ENCODE peak calls at places on chromosomes 6 and 20, in seven cellular contexts. L is lower lobe of right lung, R is cardiac muscle cell, S is neural progenitor cell, V is DND-41, X is lung, E is testis. Y is an unnamed sample.
A peak's percentile ranks its signal among the peaks of the same experiment; 100 is the strongest.

GRCh38 chr20:19431906-19432305 is 219.5 kb downstream of the SLC24A3 start:
- DNase-seq in E (no peak), R (no peak), X (no peak), L (no peak), V (no peak), S (no peak), Y (no peak)

GRCh38 chr6:16854986-16855385 is 93.7 kb upstream of the ATXN1 start:
- DNase-seq in X (no peak), V (no peak), S (no peak), L (no peak), E (no peak), R (no peak), Y (no peak)

GRCh38 chr6:143027058-143027457 is 33.6 kb upstream of the AIG1 start:
- DNase-seq in X (no peak), V (peak; percentile 53), R (peak; percentile 57), L (peak; percentile 48), E (peak; percentile 34), S (peak; percentile 63), Y (no peak)

GRCh38 chr6:80183019-80183418 is 76.5 kb downstream of the BCKDHB start:
- DNase-seq in S (no peak), E (no peak), L (no peak), R (no peak), V (no peak), X (no peak), Y (no peak)

GRCh38 chr6:162271922-162272321 is 455.6 kb downstream of the PRKN start:
- DNase-seq in X (no peak), S (peak; percentile 25), L (no peak), V (no peak), R (peak; percentile 27), E (no peak), Y (no peak)

GRCh38 chr20:25296094-25297093 is 48.5 kb downstream of the PYGB start:
- DNase-seq in X (no peak), V (peak; percentile 60), E (peak; percentile 40), L (no peak), S (peak; percentile 34), R (peak; percentile 40), Y (no peak)

GRCh38 chr6:85078071-85078470 is 313.7 kb upstream of the TBX18 start:
- DNase-seq in X (no peak), L (no peak), R (no peak), E (no peak), S (no peak), V (no peak), Y (no peak)

GRCh38 chr20:60249436-60249835 is 291.2 kb downstream of the CDH26 start:
- DNase-seq in R (no peak), V (peak; percentile 4), X (no peak), S (no peak), E (no peak), L (no peak), Y (no peak)

GRCh38 chr6:81049425-81050042 is 702.9 kb downstream of the TENT5A start:
- DNase-seq in S (no peak), L (no peak), E (no peak), V (no peak), X (no peak), R (no peak), Y (no peak)

GRCh38 chr6:28940859-28941680 is 17.3 kb upstream of the TRIM27 start:
- DNase-seq in R (peak; percentile 78), L (peak; percentile 64), E (peak; percentile 89), S (peak; percentile 89), V (no peak), X (peak; percentile 63), Y (no peak)

GRCh38 chr6:40393641-40394040 is 193.5 kb downstream of the LRFN2 start:
- DNase-seq in E (no peak), X (no peak), R (no peak), V (no peak), L (no peak), S (no peak), Y (no peak)

DNA sequence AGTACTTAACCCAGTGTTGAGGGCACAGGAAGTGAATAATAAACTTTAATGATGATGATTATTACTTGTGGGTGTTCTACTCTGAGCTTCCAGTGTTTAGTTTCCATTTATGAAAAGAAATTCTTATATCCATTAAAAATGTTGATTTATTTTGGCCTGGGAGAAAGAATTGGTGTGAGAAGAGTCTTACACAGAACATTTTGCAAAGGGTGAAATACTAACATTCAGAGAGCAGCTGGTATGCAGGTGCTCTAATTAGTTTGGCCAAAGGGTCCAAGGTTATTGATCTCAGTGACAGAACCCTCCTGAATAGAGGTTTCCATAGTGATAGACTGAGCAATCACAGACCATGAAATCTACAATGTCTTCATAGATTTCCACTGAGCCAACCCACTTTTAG is 4.4 kb downstream of the OSER1 start:
- DNase-seq in R (no peak), V (no peak), L (no peak), X (no peak), E (no peak), S (no peak), Y (no peak)
- H3K36me3 ChIP-seq in R (peaks cover 10% of the 10 kb centered on the region), V (peaks cover 44% of the 10 kb centered on the region), L (peaks cover 45% of the 10 kb centered on the region), X (peaks cover 1% of the 10 kb centered on the region), E (no peaks in the 10 kb centered on the region), S (no peaks in the 10 kb centered on the region), Y (peaks cover 3% of the 10 kb centered on the region)

DNA sequence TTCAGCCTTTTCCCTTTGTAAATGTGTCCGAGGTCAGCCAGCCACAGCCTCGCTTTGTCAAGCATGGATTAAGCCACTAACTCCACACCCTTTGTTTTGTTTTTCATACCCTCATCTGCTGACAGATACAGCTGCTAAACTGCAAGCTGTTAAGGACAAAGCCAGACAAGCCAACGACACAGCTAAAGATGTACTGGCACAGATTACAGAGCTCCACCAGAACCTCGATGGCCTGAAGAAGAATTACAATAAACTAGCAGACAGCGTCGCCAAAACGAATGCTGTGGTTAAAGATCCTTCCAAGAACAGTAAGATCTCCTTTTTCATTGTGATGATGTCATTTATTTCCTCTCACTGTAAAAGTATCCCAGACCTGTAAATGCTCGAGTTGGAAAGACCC is 269.3 kb downstream of the ARHGAP18 start:
- DNase-seq in E (no peak), V (no peak), R (peak; percentile 6), S (peak; percentile 81), L (no peak), X (no peak), Y (no peak)
- TF ChIP-seq CTCF in E (no peak), V (no peak), R (no peak), S (peak; percentile 32), L (no peak), X (no peak), Y (no peak)

GRCh38 chr6:99605911-99606669 is 543 bp upstream of the PRDM13 start:
- DNase-seq in X (no peak), L (no peak), E (no peak), S (no peak), R (no peak), V (no peak), Y (no peak)
- H3K27me3 ChIP-seq in X (peaks cover 14% of the 10 kb centered on the region), L (peaks cover 99% of the 10 kb centered on the region), E (peaks cover 3% of the 10 kb centered on the region), S (peaks cover 100% of the 10 kb centered on the region), R (peaks cover 100% of the 10 kb centered on the region), V (no peaks in the 10 kb centered on the region), Y (peaks cover 44% of the 10 kb centered on the region)

DNA sequence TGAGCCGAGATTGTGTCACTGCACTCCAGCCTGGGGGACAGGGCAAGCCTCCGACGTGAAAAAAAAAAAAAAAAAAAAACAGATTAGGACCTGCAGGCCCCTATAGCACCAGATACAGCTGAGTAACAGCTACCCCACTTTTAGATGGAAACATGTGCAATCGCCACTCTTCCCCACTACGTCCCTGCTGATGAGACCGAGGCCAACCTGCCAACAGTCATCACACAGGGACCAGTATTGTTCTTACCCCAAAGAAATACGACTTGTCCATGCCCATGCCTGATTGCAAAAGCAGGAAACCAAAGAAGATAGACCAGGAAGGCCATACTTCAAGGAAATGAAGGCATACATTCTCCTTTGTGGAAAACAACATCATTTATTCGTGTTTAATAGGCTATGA is 45.8 kb downstream of the ZMYND8 start:
- DNase-seq in V (no peak), L (no peak), S (no peak), X (no peak), E (no peak), R (no peak), Y (no peak)
- H3K36me3 ChIP-seq in V (peaks cover 61% of the 10 kb centered on the region), L (peaks cover 48% of the 10 kb centered on the region), S (no peaks in the 10 kb centered on the region), X (peaks cover 12% of the 10 kb centered on the region), E (no peaks in the 10 kb centered on the region), R (peaks cover 13% of the 10 kb centered on the region), Y (peaks cover 3% of the 10 kb centered on the region)

GRCh38 chr20:10411673-10412072 is 22.3 kb downstream of the MKKS start:
- DNase-seq in X (no peak), L (no peak), S (no peak), R (no peak), E (no peak), V (no peak), Y (no peak)

GRCh38 chr20:10414982-10415650 is 18.9 kb downstream of the MKKS start:
- DNase-seq in L (no peak), S (peak; percentile 73), V (no peak), R (no peak), X (no peak), E (no peak), Y (no peak)

GRCh38 chr20:10408427-10408826 is 25.6 kb downstream of the MKKS start:
- DNase-seq in R (no peak), L (no peak), S (no peak), X (no peak), E (no peak), V (no peak), Y (no peak)

GRCh38 chr20:10412591-10413408 is 21.2 kb downstream of the MKKS start:
- DNase-seq in V (no peak), L (no peak), X (no peak), S (no peak), E (no peak), R (no peak), Y (no peak)
- TF ChIP-seq CTCF in V (peak; percentile 31), L (no peak), X (no peak), S (peak; percentile 23), E (no peak), R (peak; percentile 22), Y (no peak)